ENCODE peak calls at places on chromosomes 3 and 15, in six cellular contexts. One of them, this sample, is unnamed.
A peak's percentile ranks its signal among the peaks of the same experiment; 100 is the strongest.

GRCh38 chr3:38029400-38030125 is at the start of gene PLCD1:
- DNase-seq in K562: no peak
- DNase-seq in H1: no peak
- DNase-seq in GM12878: no peak
- DNase-seq in IMR-90: no peak
- DNase-seq in heart left ventricle: peak; percentile 91
- DNase-seq in this sample: peak; percentile 79

GRCh38 chr3:150439657-150440056 is 31.6 kb downstream of the TSC22D2 start:
- DNase-seq in GM12878: no peak
- DNase-seq in H1: no peak
- DNase-seq in heart left ventricle: no peak
- DNase-seq in IMR-90: peak; percentile 26
- DNase-seq in K562: no peak
- DNase-seq in this sample: no peak

GRCh38 chr3:186142556-186142955 is 33.7 kb upstream of the ETV5 start:
- DNase-seq in K562: no peak
- DNase-seq in IMR-90: no peak
- DNase-seq in H1: no peak
- DNase-seq in GM12878: no peak
- DNase-seq in heart left ventricle: no peak
- DNase-seq in this sample: no peak

GRCh38 chr3:196632033-196632751 is 7.3 kb upstream of the NRROS start:
- DNase-seq in heart left ventricle: peak; percentile 92
- DNase-seq in H1: peak; percentile 72
- DNase-seq in IMR-90: peak; percentile 52
- DNase-seq in GM12878: peak; percentile 69
- DNase-seq in K562: peak; percentile 97
- DNase-seq in this sample: peak; percentile 74

GRCh38 chr3:14633819-14634424 is 17.6 kb upstream of the CCDC174 start:
- DNase-seq in K562: peak; percentile 83
- DNase-seq in IMR-90: peak; percentile 49
- DNase-seq in GM12878: peak; percentile 17
- DNase-seq in heart left ventricle: peak; percentile 62
- DNase-seq in H1: no peak
- DNase-seq in this sample: peak; percentile 59

GRCh38 chr15:51600114-51600513 is 22.5 kb downstream of the DMXL2 start:
- DNase-seq in H1: no peak
- DNase-seq in K562: peak; percentile 65
- DNase-seq in GM12878: peak; percentile 15
- DNase-seq in heart left ventricle: no peak
- DNase-seq in IMR-90: peak; percentile 43
- DNase-seq in this sample: no peak

GRCh38 chr15:51322622-51323296 is 15.6 kb downstream of the CYP19A1 start:
- DNase-seq in H1: no peak
- DNase-seq in IMR-90: no peak
- DNase-seq in K562: no peak
- DNase-seq in GM12878: no peak
- DNase-seq in heart left ventricle: peak; percentile 71
- DNase-seq in this sample: peak; percentile 54

GRCh38 chr15:25892126-25892525 is 29.0 kb upstream of the ATP10A start:
- DNase-seq in heart left ventricle: no peak
- DNase-seq in GM12878: no peak
- DNase-seq in K562: no peak
- DNase-seq in IMR-90: peak; percentile 31
- DNase-seq in H1: no peak
- DNase-seq in this sample: peak; percentile 63

GRCh38 chr3:186220886-186221285 is 112.0 kb upstream of the ETV5 start:
- DNase-seq in H1: no peak
- DNase-seq in IMR-90: no peak
- DNase-seq in K562: no peak
- DNase-seq in heart left ventricle: peak; percentile 40
- DNase-seq in GM12878: no peak
- DNase-seq in this sample: no peak

GRCh38 chr3:15460891-15461524 is 33.6 kb downstream of the EAF1 start:
- DNase-seq in K562: no peak
- DNase-seq in H1: no peak
- DNase-seq in heart left ventricle: no peak
- DNase-seq in IMR-90: no peak
- DNase-seq in GM12878: no peak
- DNase-seq in this sample: no peak

GRCh38 chr3:100400424-100400781 is 486 bp downstream of the TOMM70 start:
- DNase-seq in GM12878: no peak
- DNase-seq in heart left ventricle: no peak
- DNase-seq in IMR-90: peak; percentile 17
- DNase-seq in H1: no peak
- DNase-seq in K562: peak; percentile 8
- DNase-seq in this sample: no peak

GRCh38 chr3:10774129-10774670 is 41.8 kb upstream of the SLC6A11 start:
- DNase-seq in K562: no peak
- DNase-seq in IMR-90: no peak
- DNase-seq in GM12878: no peak
- DNase-seq in heart left ventricle: no peak
- DNase-seq in H1: no peak
- DNase-seq in this sample: peak; percentile 52

GRCh38 chr3:150049317-150049716 is 78.6 kb upstream of the PFN2 start:
- DNase-seq in GM12878: no peak
- DNase-seq in heart left ventricle: no peak
- DNase-seq in IMR-90: peak; percentile 80
- DNase-seq in H1: no peak
- DNase-seq in K562: no peak
- DNase-seq in this sample: no peak

GRCh38 chr3:58074126-58074715 is 66.0 kb downstream of the FLNB start:
- DNase-seq in H1: no peak
- DNase-seq in heart left ventricle: no peak
- DNase-seq in IMR-90: no peak
- DNase-seq in K562: no peak
- DNase-seq in GM12878: no peak
- DNase-seq in this sample: no peak

GRCh38 chr15:56817266-56817665 is 84.0 kb upstream of the ZNF280D start:
- DNase-seq in GM12878: no peak
- DNase-seq in K562: no peak
- DNase-seq in H1: no peak
- DNase-seq in heart left ventricle: no peak
- DNase-seq in IMR-90: peak; percentile 65
- DNase-seq in this sample: no peak

GRCh38 chr3:115494826-115495225 is 128.5 kb upstream of the GAP43 start:
- DNase-seq in H1: no peak
- DNase-seq in heart left ventricle: no peak
- DNase-seq in GM12878: no peak
- DNase-seq in IMR-90: no peak
- DNase-seq in K562: no peak
- DNase-seq in this sample: no peak

GRCh38 chr15:88918738-88919137 is 5.6 kb upstream of the MFGE8 start:
- DNase-seq in IMR-90: peak; percentile 99
- DNase-seq in H1: no peak
- DNase-seq in K562: no peak
- DNase-seq in GM12878: peak; percentile 75
- DNase-seq in heart left ventricle: peak; percentile 82
- DNase-seq in this sample: peak; percentile 18

GRCh38 chr15:74194572-74195559 is 7.7 kb downstream of the STRA6 start:
- DNase-seq in heart left ventricle: no peak
- DNase-seq in IMR-90: no peak
- DNase-seq in GM12878: no peak
- DNase-seq in H1: no peak
- DNase-seq in K562: no peak
- DNase-seq in this sample: no peak

GRCh38 chr15:90249123-90249863 is at the start of gene TTLL13:
- DNase-seq in heart left ventricle: peak; percentile 99
- DNase-seq in IMR-90: peak; percentile 72
- DNase-seq in H1: peak; percentile 67
- DNase-seq in GM12878: no peak
- DNase-seq in K562: peak; percentile 97
- DNase-seq in this sample: peak; percentile 98

GRCh38 chr3:186493507-186493906 is 50.7 kb downstream of the CRYGS start:
- DNase-seq in H1: no peak
- DNase-seq in heart left ventricle: no peak
- DNase-seq in K562: no peak
- DNase-seq in IMR-90: peak; percentile 59
- DNase-seq in GM12878: no peak
- DNase-seq in this sample: no peak

DNA sequence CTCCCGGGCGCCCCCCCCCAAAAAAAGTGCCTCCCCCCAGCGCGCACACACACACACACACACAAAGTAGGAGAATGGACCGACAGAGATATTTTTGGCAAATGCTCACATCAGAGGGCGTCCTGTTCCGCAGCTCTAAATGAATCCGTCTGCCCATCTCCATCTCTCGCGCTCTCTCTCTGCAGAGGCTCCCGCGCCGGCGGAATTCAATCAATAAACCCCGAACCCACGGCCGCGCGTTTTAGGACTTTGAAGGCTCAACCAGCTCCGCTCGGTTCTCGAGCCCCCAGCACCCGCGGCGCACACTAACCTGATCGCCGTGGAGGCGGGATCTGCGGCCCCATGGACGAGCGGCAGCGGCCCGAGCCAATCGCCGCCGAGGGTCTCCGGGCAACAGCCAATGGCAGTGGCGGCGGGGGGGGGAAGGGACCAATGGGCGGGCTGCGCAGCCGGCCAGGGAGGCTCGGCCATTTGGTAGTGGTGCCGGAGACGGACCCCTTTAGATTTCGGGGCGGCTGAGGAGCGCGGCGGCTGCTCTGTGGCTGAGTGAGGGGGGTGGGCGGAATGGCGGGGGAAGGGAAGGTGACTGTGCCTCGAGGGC is at the start of gene ANP32A:
- DNase-seq in H1: peak; percentile 70
- DNase-seq in GM12878: peak; percentile 62
- DNase-seq in IMR-90: peak; percentile 91
- DNase-seq in heart left ventricle: peak; percentile 99
- DNase-seq in K562: peak; percentile 97
- DNase-seq in this sample: peak; percentile 97
- TF ChIP-seq POLR2A in H1: no peak
- TF ChIP-seq POLR2A in GM12878: peak; percentile 79
- TF ChIP-seq POLR2A in IMR-90: no peak
- TF ChIP-seq POLR2A in heart left ventricle: peak; percentile 88
- TF ChIP-seq POLR2A in K562: peak; percentile 80
- TF ChIP-seq POLR2A in this sample: peak; percentile 50

GRCh38 chr3:129602730-129603560 is 3.5 kb downstream of the PLXND1 start:
- DNase-seq in heart left ventricle: peak; percentile 89
- DNase-seq in K562: peak; percentile 58
- DNase-seq in GM12878: no peak
- DNase-seq in IMR-90: peak; percentile 95
- DNase-seq in H1: no peak
- DNase-seq in this sample: no peak

GRCh38 chr3:129602309-129602708 is 4.2 kb downstream of the PLXND1 start:
- DNase-seq in heart left ventricle: peak; percentile 23
- DNase-seq in GM12878: no peak
- DNase-seq in K562: no peak
- DNase-seq in H1: no peak
- DNase-seq in IMR-90: no peak
- DNase-seq in this sample: no peak

GRCh38 chr3:129603561-129603942 is 2.9 kb downstream of the PLXND1 start:
- DNase-seq in GM12878: no peak
- DNase-seq in H1: no peak
- DNase-seq in IMR-90: no peak
- DNase-seq in heart left ventricle: peak; percentile 57
- DNase-seq in K562: peak; percentile 38
- DNase-seq in this sample: no peak

GRCh38 chr3:129600348-129600747 is 6.1 kb downstream of the PLXND1 start:
- DNase-seq in H1: no peak
- DNase-seq in IMR-90: no peak
- DNase-seq in GM12878: no peak
- DNase-seq in heart left ventricle: no peak
- DNase-seq in K562: no peak
- DNase-seq in this sample: no peak

GRCh38 chr3:129601713-129602112 is 4.8 kb downstream of the PLXND1 start:
- DNase-seq in heart left ventricle: peak; percentile 23
- DNase-seq in GM12878: no peak
- DNase-seq in IMR-90: no peak
- DNase-seq in H1: no peak
- DNase-seq in K562: no peak
- DNase-seq in this sample: no peak
- H3K27ac ChIP-seq in heart left ventricle: peak overlapping the region; percentile 96
- H3K27ac ChIP-seq in GM12878: no peak overlapping the region
- H3K27ac ChIP-seq in IMR-90: no peak overlapping the region
- H3K27ac ChIP-seq in H1: no peak overlapping the region
- H3K27ac ChIP-seq in K562: no peak overlapping the region
- H3K27ac ChIP-seq in this sample: peak overlapping the region; percentile 89

GRCh38 chr15:96356494-96357455 is 26.3 kb downstream of the NR2F2 start:
- DNase-seq in H1: no peak
- DNase-seq in K562: peak; percentile 93
- DNase-seq in IMR-90: peak; percentile 89
- DNase-seq in heart left ventricle: peak; percentile 80
- DNase-seq in GM12878: peak; percentile 47
- DNase-seq in this sample: peak; percentile 73
- H3K27me3 ChIP-seq in H1: peaks cover 100% of the 10 kb centered on the region
- H3K27me3 ChIP-seq in K562: no peaks in the 10 kb centered on the region
- H3K27me3 ChIP-seq in IMR-90: no peaks in the 10 kb centered on the region
- H3K27me3 ChIP-seq in heart left ventricle: peaks cover 36% of the 10 kb centered on the region
- H3K27me3 ChIP-seq in GM12878: peaks cover 18% of the 10 kb centered on the region
- H3K27me3 ChIP-seq in this sample: peaks cover 65% of the 10 kb centered on the region

GRCh38 chr3:49164983-49165720 is 979 bp downstream of the CCDC71 start:
- DNase-seq in K562: no peak
- DNase-seq in GM12878: no peak
- DNase-seq in heart left ventricle: no peak
- DNase-seq in IMR-90: no peak
- DNase-seq in H1: no peak
- DNase-seq in this sample: no peak

GRCh38 chr3:49165771-49166751 is at the start of gene CCDC71:
- DNase-seq in H1: peak; percentile 47
- DNase-seq in K562: peak; percentile 86
- DNase-seq in GM12878: peak; percentile 20
- DNase-seq in heart left ventricle: peak; percentile 85
- DNase-seq in IMR-90: peak; percentile 51
- DNase-seq in this sample: peak; percentile 65

GRCh38 chr3:49163609-49164008 is 2.5 kb downstream of the CCDC71 start:
- DNase-seq in heart left ventricle: no peak
- DNase-seq in GM12878: no peak
- DNase-seq in H1: no peak
- DNase-seq in IMR-90: no peak
- DNase-seq in K562: no peak
- DNase-seq in this sample: no peak

GRCh38 chr3:49170744-49171118 is 667 bp upstream of the KLHDC8B start:
- DNase-seq in IMR-90: no peak
- DNase-seq in GM12878: no peak
- DNase-seq in heart left ventricle: no peak
- DNase-seq in K562: no peak
- DNase-seq in H1: no peak
- DNase-seq in this sample: no peak

DNA sequence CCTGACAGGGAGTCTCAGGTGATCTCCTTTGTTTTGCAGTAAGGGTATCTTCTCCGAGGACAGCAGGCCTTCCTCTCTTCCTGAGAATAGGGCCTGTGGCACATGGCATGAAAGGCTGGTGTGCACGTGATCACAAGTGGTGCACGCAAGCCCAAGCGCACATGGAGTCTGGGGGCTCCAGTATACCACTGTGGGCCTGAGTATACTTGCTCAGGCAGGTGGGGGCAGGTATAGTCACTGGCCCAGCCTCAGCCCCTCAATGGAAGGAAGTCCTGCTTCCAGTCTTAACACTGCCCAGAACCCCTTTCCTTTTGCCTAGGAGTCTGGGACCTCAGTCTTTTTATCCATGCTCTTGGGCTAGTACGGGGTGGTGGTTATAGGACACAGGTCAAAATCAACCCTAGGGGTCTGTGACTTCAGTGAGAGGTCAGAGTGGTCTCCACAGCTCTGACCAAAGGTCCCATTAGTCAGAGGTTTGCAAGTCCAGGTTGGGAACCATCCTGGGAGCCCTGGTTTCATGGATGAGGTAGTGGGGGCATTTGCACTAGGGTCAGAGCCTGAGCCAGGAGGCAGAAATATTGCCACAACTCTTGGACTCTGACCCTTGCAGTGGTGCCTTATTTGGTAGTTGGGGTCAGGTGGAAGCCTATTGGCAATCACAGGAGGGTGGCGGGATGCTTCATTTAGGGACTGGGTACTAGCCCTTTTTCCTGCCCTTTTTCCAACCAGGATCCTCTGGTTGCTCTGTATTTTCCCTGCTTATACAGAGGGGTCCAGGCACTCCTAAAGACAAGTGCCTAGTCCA is 823 bp upstream of the CCDC71 start:
- DNase-seq in IMR-90: no peak
- DNase-seq in GM12878: no peak
- DNase-seq in H1: no peak
- DNase-seq in heart left ventricle: no peak
- DNase-seq in K562: no peak
- DNase-seq in this sample: no peak
- TF ChIP-seq POLR2A in IMR-90: no peak
- TF ChIP-seq POLR2A in GM12878: no peak
- TF ChIP-seq POLR2A in H1: no peak
- TF ChIP-seq POLR2A in heart left ventricle: no peak
- TF ChIP-seq POLR2A in K562: no peak
- TF ChIP-seq POLR2A in this sample: no peak

This sample was measured in thyroid gland.